ENCODE peak calls at places on chromosomes 11 and 22, in five cellular contexts. V is pancreas; W is AG10803; Z is activated CD8-positive, alpha-beta T cell treated with anti-CD3 and anti-CD28 coated beads for 36 hours; M is OCI-LY7. T is an unnamed sample.
A peak's percentile ranks its signal among the peaks of the same experiment; 100 is the strongest.

GRCh38 chr22:27370281-27370680 is 431.3 kb downstream of the MN1 start:
- DNase-seq in V (no peak), W (no peak), Z (peak; percentile 31), M (peak; percentile 77), T (no peak)

GRCh38 chr22:25120761-25121212 is 78.9 kb upstream of the CRYBB3 start:
- DNase-seq in V (peak; percentile 50), W (no peak), Z (no peak), M (no peak), T (no peak)

GRCh38 chr11:47216141-47216798 is 1.5 kb downstream of the DDB2 start:
- DNase-seq in V (no peak), W (peak; percentile 88), Z (peak; percentile 83), M (peak; percentile 76), T (peak; percentile 62)

GRCh38 chr11:66628061-66628603 is 10.4 kb upstream of the RBM4 start:
- DNase-seq in V (no peak), W (no peak), Z (no peak), M (no peak), T (no peak)

GRCh38 chr22:19943665-19944026 is 2.0 kb upstream of the TXNRD2 start:
- DNase-seq in V (no peak), W (peak; percentile 84), Z (no peak), M (peak; percentile 43), T (no peak)

GRCh38 chr11:94201004-94201465 is 72.4 kb downstream of the PANX1 start:
- DNase-seq in V (no peak), W (peak; percentile 71), Z (no peak), M (no peak), T (no peak)

GRCh38 chr22:19174106-19175025 is 4.2 kb downstream of the SLC25A1 start:
- DNase-seq in V (no peak), W (peak; percentile 94), Z (no peak), M (peak; percentile 83), T (no peak)

GRCh38 chr11:103110406-103110805 is 1.2 kb downstream of the DYNC2H1 start:
- DNase-seq in V (no peak), W (peak; percentile 63), Z (no peak), M (no peak), T (no peak)

GRCh38 chr11:56883590-56883989 is 105.1 kb upstream of the OR5AK2 start:
- DNase-seq in V (no peak), W (no peak), Z (no peak), M (no peak), T (no peak)

GRCh38 chr22:26968873-26969272 is 311.5 kb downstream of the MIAT start:
- DNase-seq in V (no peak), W (peak; percentile 36), Z (no peak), M (no peak), T (no peak)

GRCh38 chr11:126871792-126872191 is 128.8 kb downstream of the KIRREL3 start:
- DNase-seq in V (no peak), W (peak; percentile 11), Z (no peak), M (no peak), T (no peak)

GRCh38 chr11:64869571-64870175 is 8.7 kb downstream of the EHD1 start:
- DNase-seq in V (no peak), W (no peak), Z (no peak), M (no peak), T (no peak)

GRCh38 chr11:85086511-85087284 is 540.4 kb downstream of the DLG2 start:
- DNase-seq in V (no peak), W (peak; percentile 3), Z (no peak), M (no peak), T (no peak)

GRCh38 chr11:134098566-134099184 is 29.8 kb downstream of the JAM3 start:
- DNase-seq in V (no peak), W (no peak), Z (no peak), M (peak; percentile 19), T (peak; percentile 23)
- TF ChIP-seq CTCF in V (no peak), W (no peak), Z (peak; percentile 19), M (peak; percentile 57), T (peak; percentile 53)

DNA sequence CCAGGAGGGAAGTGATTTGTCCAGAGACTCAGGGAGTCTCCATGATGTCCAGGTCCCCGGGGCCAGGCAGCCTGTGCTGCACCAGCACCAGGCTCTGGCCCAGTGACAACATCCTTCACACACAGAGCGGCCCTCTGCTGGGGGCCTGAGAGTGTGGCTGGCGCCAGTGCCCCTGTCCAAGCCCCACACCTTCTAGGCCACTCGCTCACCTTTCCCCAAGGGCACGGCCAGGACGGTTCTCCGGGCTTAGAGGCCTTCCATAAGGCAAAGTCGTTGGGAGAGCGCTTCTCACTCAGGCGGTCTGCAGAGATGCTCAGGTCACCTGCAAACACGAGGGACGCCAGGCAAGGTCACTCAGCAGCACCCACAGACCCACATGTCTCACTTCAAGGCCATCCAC is 27.9 kb upstream of the NAP1L4 start:
- DNase-seq in V (no peak), W (no peak), Z (no peak), M (no peak), T (no peak)
- TF ChIP-seq CTCF in V (no peak), W (no peak), Z (no peak), M (no peak), T (no peak)

GRCh38 chr11:83206771-83207413 is 13.4 kb downstream of the ANKRD42 start:
- DNase-seq in V (no peak), W (no peak), Z (no peak), M (no peak), T (no peak)
- TF ChIP-seq CTCF in V (no peak), W (no peak), Z (no peak), M (no peak), T (no peak)

GRCh38 chr22:37019309-37020191 is at the start of the genes MPST and TST:
- DNase-seq in V (peak; percentile 84), W (peak; percentile 61), Z (peak; percentile 31), M (peak; percentile 86), T (peak; percentile 92)
- TF ChIP-seq CTCF in V (no peak), W (no peak), Z (peak; percentile 6), M (peak; percentile 24), T (no peak)

DNA sequence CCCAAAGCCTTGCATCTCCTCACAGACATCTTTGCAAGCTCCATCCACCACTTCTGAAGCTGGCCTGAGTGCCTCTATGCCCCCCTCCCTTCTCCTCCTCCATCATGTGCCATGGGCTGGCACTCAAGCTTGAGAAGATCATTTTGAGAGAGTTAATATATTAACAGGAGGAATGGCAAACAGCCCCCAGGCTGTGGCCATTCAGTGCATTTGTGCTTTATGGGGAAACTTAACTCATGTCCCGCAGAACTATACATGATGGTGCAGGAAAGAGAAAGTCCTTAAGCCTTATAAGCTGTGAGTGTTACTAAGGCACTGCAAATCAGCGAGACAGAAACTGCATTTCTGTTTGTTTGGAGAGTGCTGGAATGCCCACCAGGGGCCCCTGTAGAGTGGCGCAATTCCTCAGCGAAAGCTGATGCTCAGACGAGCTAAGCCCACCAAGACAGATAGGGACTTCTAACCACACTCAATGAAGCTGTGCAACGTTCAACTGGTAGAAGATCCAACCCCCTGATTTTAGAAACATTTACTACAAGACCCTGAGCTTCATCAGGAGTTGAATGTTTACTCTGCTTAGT is 26.8 kb upstream of the PHLDA2 start:
- DNase-seq in V (no peak), W (no peak), Z (no peak), M (no peak), T (no peak)
- TF ChIP-seq CTCF in V (no peak), W (no peak), Z (no peak), M (no peak), T (no peak)

DNA sequence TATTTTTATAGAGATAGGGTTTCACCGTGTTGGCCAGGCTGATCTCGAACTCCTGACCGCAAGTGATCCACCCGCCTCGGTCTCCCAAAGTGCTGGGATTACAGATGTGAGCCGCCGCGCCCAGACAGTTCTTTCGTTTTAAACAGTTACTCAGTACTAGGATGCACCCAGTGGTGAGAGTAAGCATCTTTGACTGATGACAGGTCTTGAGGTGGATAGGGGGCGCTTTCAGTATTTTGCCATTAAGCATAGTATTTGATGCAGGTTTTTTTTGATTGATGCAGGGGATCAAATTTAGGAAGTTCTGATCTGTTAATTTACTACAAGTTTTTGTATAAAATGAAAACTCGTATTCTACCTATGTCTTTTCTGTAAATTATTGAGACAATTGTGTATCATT is 13.2 kb upstream of the TRIM34 start:
- DNase-seq in V (no peak), W (no peak), Z (no peak), M (peak; percentile 32), T (no peak)
- TF ChIP-seq CTCF in V (no peak), W (no peak), Z (no peak), M (peak; percentile 69), T (no peak)

DNA sequence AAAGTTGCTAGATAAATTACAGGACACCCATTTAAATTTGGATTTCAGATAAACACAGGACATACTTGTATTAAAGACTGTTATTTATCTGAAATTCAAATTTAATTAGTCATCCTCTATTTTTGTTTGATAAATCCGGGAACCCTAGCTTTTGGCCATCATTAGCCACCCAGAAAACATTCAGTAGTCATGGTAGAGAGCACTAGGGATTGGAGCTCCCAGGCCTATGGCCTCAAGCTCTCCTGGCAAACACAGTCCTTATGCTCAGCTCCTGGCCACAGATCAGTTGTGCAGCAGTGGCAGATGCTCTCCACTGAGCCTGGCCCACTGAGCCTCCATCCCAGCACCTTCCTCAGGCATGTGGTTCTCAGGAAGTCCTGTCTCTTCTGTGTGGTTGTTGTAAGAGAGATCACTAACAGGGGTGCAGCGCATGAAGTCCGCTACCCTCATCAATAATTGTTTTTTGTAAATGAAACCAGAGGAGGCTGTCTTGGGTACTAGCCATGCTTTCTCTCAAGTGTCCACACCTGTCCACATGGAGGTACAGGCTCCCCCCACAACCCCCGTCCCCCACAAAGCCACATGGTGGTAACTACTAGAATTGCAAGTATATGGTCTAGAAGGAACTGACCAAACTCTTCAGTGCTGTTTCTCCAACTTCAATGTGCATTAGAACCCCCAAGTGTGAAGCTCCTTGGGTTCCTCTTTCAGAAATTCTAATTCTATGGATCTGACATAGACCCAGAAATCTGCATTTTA is 1.1 kb upstream of the IRAG1 start:
- DNase-seq in V (no peak), W (peak; percentile 71), Z (no peak), M (no peak), T (no peak)
- TF ChIP-seq CTCF in V (no peak), W (no peak), Z (no peak), M (no peak), T (no peak)

GRCh38 chr11:131674051-131674755 is 303.8 kb downstream of the NTM start:
- DNase-seq in V (peak; percentile 32), W (peak; percentile 88), Z (peak; percentile 69), M (peak; percentile 44), T (peak; percentile 76)
- TF ChIP-seq CTCF in V (peak; percentile 86), W (peak; percentile 99), Z (peak; percentile 93), M (peak; percentile 89), T (peak; percentile 99)

T was measured in GM13977.